ENCODE peak calls at places on chromosome 9, in five cellular contexts. One of them, this sample, is unnamed.

GRCh38 chr9:77614671-77615070 is 33.5 kb downstream of the GNA14 start:
- DNase-seq in NT2/D1: no peak
- DNase-seq in HepG2: no peak
- DNase-seq in H1: no peak
- DNase-seq in GM12878: no peak
- DNase-seq in this sample: no peak

GRCh38 chr9:133406480-133407307 is 11.1 kb downstream of the REXO4 start:
- DNase-seq in NT2/D1: peak
- DNase-seq in HepG2: peak
- DNase-seq in H1: peak
- DNase-seq in GM12878: no peak
- DNase-seq in this sample: peak

GRCh38 chr9:127755558-127756060 is 20.5 kb upstream of the TOR2A start:
- DNase-seq in NT2/D1: no peak
- DNase-seq in HepG2: no peak
- DNase-seq in H1: no peak
- DNase-seq in GM12878: no peak
- DNase-seq in this sample: no peak

GRCh38 chr9:30329441-30329840 is 2055.0 kb upstream of the ACO1 start:
- DNase-seq in NT2/D1: no peak
- DNase-seq in HepG2: no peak
- DNase-seq in H1: no peak
- DNase-seq in GM12878: no peak
- DNase-seq in this sample: no peak

GRCh38 chr9:133569891-133570651 is 35.6 kb downstream of the ADAMTSL2 start:
- DNase-seq in NT2/D1: no peak
- DNase-seq in HepG2: no peak
- DNase-seq in H1: no peak
- DNase-seq in GM12878: no peak
- DNase-seq in this sample: no peak

GRCh38 chr9:109781541-109782197 is 1.7 kb downstream of the PALM2AKAP2 start:
- DNase-seq in NT2/D1: no peak
- DNase-seq in HepG2: no peak
- DNase-seq in H1: no peak
- DNase-seq in GM12878: no peak
- DNase-seq in this sample: no peak

GRCh38 chr9:127390563-127390962 is 6.4 kb upstream of the SLC2A8 start:
- DNase-seq in NT2/D1: no peak
- DNase-seq in HepG2: peak
- DNase-seq in H1: no peak
- DNase-seq in GM12878: no peak
- DNase-seq in this sample: no peak

GRCh38 chr9:35338086-35338485 is 151.8 kb upstream of the RUSC2 start:
- DNase-seq in NT2/D1: no peak
- DNase-seq in HepG2: no peak
- DNase-seq in H1: no peak
- DNase-seq in GM12878: no peak
- DNase-seq in this sample: no peak

GRCh38 chr9:117768740-117769400 is 64.7 kb downstream of the TLR4 start:
- DNase-seq in NT2/D1: no peak
- DNase-seq in HepG2: no peak
- DNase-seq in H1: no peak
- DNase-seq in GM12878: no peak
- DNase-seq in this sample: no peak

GRCh38 chr9:104093162-104093561 is 947 bp upstream of the SMC2 start:
- DNase-seq in NT2/D1: no peak
- DNase-seq in HepG2: no peak
- DNase-seq in H1: no peak
- DNase-seq in GM12878: no peak
- DNase-seq in this sample: no peak

GRCh38 chr9:28456886-28457285 is 883.6 kb upstream of the C9orf72 start:
- DNase-seq in NT2/D1: no peak
- DNase-seq in HepG2: no peak
- DNase-seq in H1: no peak
- DNase-seq in GM12878: no peak
- DNase-seq in this sample: no peak

GRCh38 chr9:123820139-123820538 is 109.8 kb downstream of the DENND1A start:
- DNase-seq in NT2/D1: no peak
- DNase-seq in HepG2: no peak
- DNase-seq in H1: no peak
- DNase-seq in GM12878: no peak
- DNase-seq in this sample: no peak

GRCh38 chr9:18665947-18666346 is 192.0 kb downstream of the ADAMTSL1 start:
- DNase-seq in NT2/D1: no peak
- DNase-seq in HepG2: no peak
- DNase-seq in H1: no peak
- DNase-seq in GM12878: no peak
- DNase-seq in this sample: no peak

GRCh38 chr9:88092699-88093359 is 45.4 kb downstream of the SPATA31C2 start:
- DNase-seq in NT2/D1: no peak
- DNase-seq in HepG2: no peak
- DNase-seq in H1: no peak
- DNase-seq in GM12878: no peak
- DNase-seq in this sample: no peak

GRCh38 chr9:115262477-115262876 is 144.5 kb upstream of the TNC start:
- DNase-seq in NT2/D1: no peak
- DNase-seq in HepG2: peak
- DNase-seq in H1: no peak
- DNase-seq in GM12878: no peak
- DNase-seq in this sample: no peak

GRCh38 chr9:129383415-129384088 is 205.5 kb upstream of the IER5L start:
- DNase-seq in NT2/D1: no peak
- DNase-seq in HepG2: no peak
- DNase-seq in H1: no peak
- DNase-seq in GM12878: peak
- DNase-seq in this sample: no peak

GRCh38 chr9:109107402-109108240 is 12.1 kb downstream of the TMEM245 start:
- DNase-seq in NT2/D1: no peak
- DNase-seq in HepG2: peak
- DNase-seq in H1: no peak
- DNase-seq in GM12878: no peak
- DNase-seq in this sample: no peak

GRCh38 chr9:74770508-74771261 is 117.0 kb downstream of the TRPM6 start:
- DNase-seq in NT2/D1: peak
- DNase-seq in HepG2: peak
- DNase-seq in H1: peak
- DNase-seq in GM12878: no peak
- DNase-seq in this sample: peak

GRCh38 chr9:99465231-99465891 is 243.3 kb downstream of the SEC61B start:
- DNase-seq in NT2/D1: no peak
- DNase-seq in HepG2: no peak
- DNase-seq in H1: no peak
- DNase-seq in GM12878: no peak
- DNase-seq in this sample: no peak

GRCh38 chr9:120643096-120643495 is 63.1 kb upstream of the CDK5RAP2 start:
- DNase-seq in NT2/D1: no peak
- DNase-seq in HepG2: no peak
- DNase-seq in H1: no peak
- DNase-seq in GM12878: no peak
- DNase-seq in this sample: no peak

GRCh38 chr9:69758001-69758730 is 1.6 kb downstream of the PTAR1 start:
- DNase-seq in NT2/D1: no peak
- DNase-seq in HepG2: no peak
- DNase-seq in H1: no peak
- DNase-seq in GM12878: no peak
- DNase-seq in this sample: no peak

GRCh38 chr9:128148509-128149000 is 698 bp upstream of the LCN2 start:
- DNase-seq in NT2/D1: no peak
- DNase-seq in HepG2: no peak
- DNase-seq in H1: no peak
- DNase-seq in GM12878: no peak
- DNase-seq in this sample: no peak

GRCh38 chr9:75896193-75896592 is 5.7 kb downstream of the PCSK5 start:
- DNase-seq in NT2/D1: no peak
- DNase-seq in HepG2: no peak
- DNase-seq in H1: no peak
- DNase-seq in GM12878: no peak
- DNase-seq in this sample: no peak

GRCh38 chr9:121494192-121494591 is 5.5 kb downstream of the GGTA1 start:
- DNase-seq in NT2/D1: no peak
- DNase-seq in HepG2: no peak
- DNase-seq in H1: no peak
- DNase-seq in GM12878: no peak
- DNase-seq in this sample: no peak

GRCh38 chr9:99272866-99273265 is 50.8 kb downstream of the SEC61B start:
- DNase-seq in NT2/D1: no peak
- DNase-seq in HepG2: no peak
- DNase-seq in H1: no peak
- DNase-seq in GM12878: no peak
- DNase-seq in this sample: no peak

GRCh38 chr9:19231126-19232035 is 888 bp downstream of the DENND4C start:
- DNase-seq in NT2/D1: peak
- DNase-seq in HepG2: no peak
- DNase-seq in H1: no peak
- DNase-seq in GM12878: no peak
- DNase-seq in this sample: no peak

GRCh38 chr9:38346811-38347735 is 45.4 kb upstream of the ALDH1B1 start:
- DNase-seq in NT2/D1: peak
- DNase-seq in HepG2: no peak
- DNase-seq in H1: no peak
- DNase-seq in GM12878: no peak
- DNase-seq in this sample: no peak

GRCh38 chr9:78371981-78372380 is 75.1 kb downstream of the PSAT1 start:
- DNase-seq in NT2/D1: no peak
- DNase-seq in HepG2: no peak
- DNase-seq in H1: no peak
- DNase-seq in GM12878: no peak
- DNase-seq in this sample: no peak

GRCh38 chr9:72480931-72481330 is 40.5 kb upstream of the TMC1 start:
- DNase-seq in NT2/D1: no peak
- DNase-seq in HepG2: peak
- DNase-seq in H1: no peak
- DNase-seq in GM12878: no peak
- DNase-seq in this sample: no peak

GRCh38 chr9:21591221-21592062 is 109.3 kb upstream of the IFNE start:
- DNase-seq in NT2/D1: peak
- DNase-seq in HepG2: peak
- DNase-seq in H1: peak
- DNase-seq in GM12878: no peak
- DNase-seq in this sample: peak

GRCh38 chr9:118104385-118104784 is 400.2 kb downstream of the TLR4 start:
- DNase-seq in NT2/D1: no peak
- DNase-seq in HepG2: no peak
- DNase-seq in H1: no peak
- DNase-seq in GM12878: no peak
- DNase-seq in this sample: no peak

GRCh38 chr9:121599186-121599871 is 52.1 kb upstream of the DAB2IP start:
- DNase-seq in NT2/D1: peak
- DNase-seq in HepG2: peak
- DNase-seq in H1: peak
- DNase-seq in GM12878: no peak
- DNase-seq in this sample: peak

GRCh38 chr9:86424246-86424891 is 70.2 kb upstream of the TUT7 start:
- DNase-seq in NT2/D1: no peak
- DNase-seq in HepG2: no peak
- DNase-seq in H1: no peak
- DNase-seq in GM12878: no peak
- DNase-seq in this sample: no peak

GRCh38 chr9:33374634-33375237 is 27.6 kb downstream of the AQP7 start:
- DNase-seq in NT2/D1: peak
- DNase-seq in HepG2: peak
- DNase-seq in H1: no peak
- DNase-seq in GM12878: no peak
- DNase-seq in this sample: peak

GRCh38 chr9:33374190-33374589 is 28.2 kb downstream of the AQP7 start:
- DNase-seq in NT2/D1: no peak
- DNase-seq in HepG2: no peak
- DNase-seq in H1: no peak
- DNase-seq in GM12878: no peak
- DNase-seq in this sample: no peak

GRCh38 chr9:33375238-33375840 is 27.0 kb downstream of the AQP7 start:
- DNase-seq in NT2/D1: no peak
- DNase-seq in HepG2: no peak
- DNase-seq in H1: no peak
- DNase-seq in GM12878: no peak
- DNase-seq in this sample: peak

GRCh38 chr9:33375841-33376321 is 26.5 kb downstream of the AQP7 start:
- DNase-seq in NT2/D1: no peak
- DNase-seq in HepG2: no peak
- DNase-seq in H1: no peak
- DNase-seq in GM12878: no peak
- DNase-seq in this sample: no peak

GRCh38 chr9:33372900-33373299 is 29.5 kb downstream of the AQP7 start:
- DNase-seq in NT2/D1: no peak
- DNase-seq in HepG2: no peak
- DNase-seq in H1: no peak
- DNase-seq in GM12878: no peak
- DNase-seq in this sample: no peak
- TF ChIP-seq SUZ12 in NT2/D1: no peak
- TF ChIP-seq SUZ12 in HepG2: no peak
- TF ChIP-seq SUZ12 in H1: no peak
- TF ChIP-seq SUZ12 in GM12878: no peak
- TF ChIP-seq SUZ12 in this sample: no peak

DNA sequence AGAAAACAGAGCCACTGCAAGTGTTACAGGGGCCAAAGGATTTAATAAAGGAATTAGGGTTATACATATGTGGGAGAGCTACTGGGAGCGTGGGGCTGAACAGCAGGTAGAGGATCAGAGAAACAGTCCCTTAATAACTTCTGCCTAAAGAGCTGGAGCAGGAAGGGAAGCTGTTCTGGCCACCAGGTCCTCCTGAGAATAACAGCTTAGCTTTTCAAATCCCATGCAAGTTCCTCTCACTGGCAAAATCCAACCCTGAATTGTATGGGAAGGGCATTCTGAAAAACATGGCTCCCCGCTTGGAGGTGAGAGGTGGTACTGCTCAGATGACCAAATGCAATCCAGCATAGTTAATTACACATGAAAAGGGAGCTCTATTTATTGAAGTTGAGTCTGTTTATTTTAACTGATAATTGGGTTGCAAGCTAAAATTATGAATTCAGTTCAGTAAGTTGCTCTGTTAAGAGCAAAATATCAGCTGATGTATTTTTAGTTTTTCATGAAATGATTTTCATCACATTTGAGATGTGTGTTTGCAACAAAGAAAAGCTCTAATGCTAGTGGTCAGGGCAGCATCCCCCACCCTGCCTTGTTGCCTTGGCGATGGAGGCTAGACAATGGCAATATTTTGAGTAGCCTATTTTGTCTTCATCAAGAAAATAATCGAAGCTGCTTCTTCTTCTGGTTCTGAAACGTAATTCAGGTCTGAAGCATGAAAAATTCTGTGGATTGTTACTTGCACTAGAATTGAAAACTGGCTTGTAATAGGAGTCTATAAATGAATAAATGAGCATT is 58.4 kb upstream of the SH3GL2 start:
- DNase-seq in NT2/D1: no peak
- DNase-seq in HepG2: no peak
- DNase-seq in H1: no peak
- DNase-seq in GM12878: no peak
- DNase-seq in this sample: no peak
- TF ChIP-seq SUZ12 in NT2/D1: no peak
- TF ChIP-seq SUZ12 in HepG2: no peak
- TF ChIP-seq SUZ12 in H1: no peak
- TF ChIP-seq SUZ12 in GM12878: no peak
- TF ChIP-seq SUZ12 in this sample: no peak

GRCh38 chr9:98255064-98255577 is 328 bp downstream of the TBC1D2 start:
- DNase-seq in NT2/D1: no peak
- DNase-seq in HepG2: no peak
- DNase-seq in H1: no peak
- DNase-seq in GM12878: no peak
- DNase-seq in this sample: peak
- TF ChIP-seq SUZ12 in NT2/D1: no peak
- TF ChIP-seq SUZ12 in HepG2: no peak
- TF ChIP-seq SUZ12 in H1: no peak
- TF ChIP-seq SUZ12 in GM12878: no peak
- TF ChIP-seq SUZ12 in this sample: no peak

GRCh38 chr9:12717907-12718306 is 24.7 kb downstream of the TYRP1 start:
- DNase-seq in NT2/D1: no peak
- DNase-seq in HepG2: no peak
- DNase-seq in H1: no peak
- DNase-seq in GM12878: no peak
- DNase-seq in this sample: no peak
- TF ChIP-seq SUZ12 in NT2/D1: no peak
- TF ChIP-seq SUZ12 in HepG2: no peak
- TF ChIP-seq SUZ12 in H1: no peak
- TF ChIP-seq SUZ12 in GM12878: no peak
- TF ChIP-seq SUZ12 in this sample: no peak

This sample was measured in HEK293T.